ENCODE peak calls at places on chromosomes 3 and 15, in four cellular contexts. I is heart left ventricle, Z is left ventricle myocardium inferior, S is endodermal cell. K is an unnamed sample.

GRCh38 chr3:174440741-174441587 is 418.2 kb upstream of the NAALADL2 start:
- DNase-seq in I (peak), Z (peak), S (peak), K (peak)

GRCh38 chr15:82768414-82769081 is 37.3 kb downstream of the FSD2 start:
- DNase-seq in I (no peak), Z (no peak), S (no peak), K (no peak)

GRCh38 chr3:12178091-12178820 is 19.5 kb upstream of the TIMP4 start:
- DNase-seq in S (no peak), Z (peak), I (peak), K (no peak)

GRCh38 chr3:16171009-16171408 is 3.5 kb upstream of the GALNT15 start:
- DNase-seq in S (no peak), I (no peak), Z (no peak), K (no peak)

GRCh38 chr3:11005686-11006256 is 13.2 kb downstream of the SLC6A1 start:
- DNase-seq in I (no peak), S (no peak), Z (no peak), K (no peak)

GRCh38 chr3:10004960-10005564 is 18.4 kb upstream of the EMC3 start:
- DNase-seq in S (no peak), Z (no peak), I (no peak), K (no peak)

GRCh38 chr3:8486945-8487344 is 14.7 kb upstream of the LMCD1 start:
- DNase-seq in S (no peak), I (no peak), Z (no peak), K (no peak)

GRCh38 chr3:105367406-105368213 is 901 bp downstream of the ALCAM start:
- DNase-seq in I (peak), Z (peak), S (peak), K (peak)

GRCh38 chr3:71047616-71048531 is 535.7 kb downstream of the FOXP1 start:
- DNase-seq in I (no peak), S (no peak), Z (no peak), K (no peak)

GRCh38 chr3:24373198-24373959 is 121.3 kb downstream of the THRB start:
- DNase-seq in I (peak), Z (peak), S (no peak), K (no peak)

GRCh38 chr3:143851331-143852017 is 3.2 kb upstream of the SLC9A9 start:
- DNase-seq in Z (no peak), S (no peak), I (no peak), K (no peak)

GRCh38 chr3:88030200-88030599 is 28.6 kb downstream of the CGGBP1 start:
- DNase-seq in Z (no peak), I (no peak), S (no peak), K (no peak)

DNA sequence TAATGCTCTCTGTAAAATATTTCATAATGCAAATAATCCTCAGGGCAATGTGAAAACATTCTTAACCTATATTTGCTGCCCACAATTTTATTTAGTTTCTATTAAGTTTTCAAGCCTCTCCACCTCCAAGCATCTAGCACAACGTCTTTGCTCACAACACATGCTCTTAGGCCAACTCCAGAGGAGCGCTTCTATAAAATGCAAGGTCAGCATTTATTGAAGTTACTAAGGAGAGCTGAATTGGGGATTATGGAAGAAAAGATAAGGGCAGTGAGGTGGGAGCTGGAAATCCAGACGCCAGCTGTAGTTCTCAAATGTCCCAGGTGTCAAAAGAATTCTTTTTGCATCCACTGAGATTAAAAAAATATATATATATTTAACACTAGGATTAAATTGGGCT is 996 bp downstream of the RABL3 start:
- DNase-seq in Z (no peak), I (no peak), S (no peak), K (no peak)
- H3K4me3 ChIP-seq in Z (peak), I (peak), S (peak), K (peak)

DNA sequence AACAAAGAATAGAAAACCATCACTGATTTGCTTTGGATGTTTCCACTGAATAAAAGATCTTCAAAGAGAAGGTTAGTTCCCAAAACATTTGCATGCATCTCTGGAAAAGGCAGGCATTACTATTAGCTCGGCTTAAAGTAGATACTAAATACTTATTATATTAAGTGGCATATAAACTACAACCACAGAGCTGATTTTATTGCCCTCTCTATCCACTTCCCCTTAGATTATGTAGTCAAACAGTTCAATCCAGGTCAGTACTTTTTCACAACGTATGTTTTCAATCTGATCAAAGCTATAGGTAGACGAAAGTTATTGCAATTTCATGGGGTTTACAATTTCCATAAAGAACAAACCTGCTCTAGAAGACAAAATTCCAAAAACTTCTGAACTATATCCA is 1.3 kb downstream of the B4GALT4 start:
- DNase-seq in I (no peak), S (no peak), Z (no peak), K (no peak)
- H3K4me3 ChIP-seq in I (peak), S (peak), Z (peak), K (peak)

GRCh38 chr15:89776274-89777072 is at the start of gene MESP2:
- DNase-seq in S (peak), Z (peak), I (peak), K (peak)

GRCh38 chr15:89775815-89776214 is 317 bp upstream of the MESP2 start:
- DNase-seq in S (peak), Z (no peak), I (no peak), K (no peak)

GRCh38 chr15:89778861-89779260 is 2.7 kb downstream of the MESP2 start:
- DNase-seq in S (no peak), I (no peak), Z (no peak), K (no peak)

GRCh38 chr15:89777821-89778380 is 1.8 kb downstream of the MESP2 start:
- DNase-seq in S (no peak), I (no peak), Z (no peak), K (no peak)

DNA sequence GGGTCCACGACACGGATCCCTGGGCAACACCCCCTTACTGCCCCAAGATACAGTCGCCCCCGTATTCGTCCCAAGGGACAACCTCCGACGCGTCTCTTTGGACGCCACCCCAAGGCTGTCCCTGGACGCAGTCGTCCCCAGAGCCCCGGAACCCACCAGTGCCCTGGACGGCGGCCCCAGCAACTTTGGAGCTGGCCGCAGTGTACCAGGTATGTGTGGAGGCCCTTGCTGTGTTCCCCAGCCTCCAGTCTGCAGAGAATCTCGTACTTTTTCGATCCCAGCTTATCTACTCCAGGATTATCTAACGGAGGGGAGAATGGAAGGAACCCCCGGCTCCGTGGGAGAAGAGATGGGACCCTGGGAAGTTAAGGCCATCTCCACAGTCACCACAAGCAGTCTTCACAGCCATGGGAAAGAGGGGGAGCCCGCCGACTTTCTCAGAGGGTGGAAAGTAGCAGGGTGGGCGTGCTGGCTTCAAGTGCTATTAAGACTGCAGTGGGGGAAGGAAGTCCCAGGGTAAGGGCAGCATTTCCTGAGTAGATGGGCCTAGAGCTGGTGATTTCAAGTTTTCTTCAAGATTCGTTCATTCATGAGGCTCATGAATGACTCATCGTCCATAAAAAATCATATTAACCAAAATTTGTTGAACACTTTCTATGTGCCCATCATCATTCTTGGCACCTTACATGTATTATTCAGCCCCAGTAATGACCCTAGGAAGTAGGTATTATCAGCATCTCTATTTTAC is 1.1 kb downstream of the MESP2 start:
- DNase-seq in Z (no peak), S (no peak), I (no peak), K (no peak)
- H3K4me3 ChIP-seq in Z (peak), S (no peak), I (peak), K (no peak)

GRCh38 chr3:52682016-52682415 is 3.7 kb downstream of the PBRM1 start:
- DNase-seq in I (peak), Z (no peak), S (no peak), K (peak)

GRCh38 chr3:52685285-52685704 is 418 bp downstream of the PBRM1 start:
- DNase-seq in Z (peak), I (peak), S (peak), K (peak)

GRCh38 chr3:52683611-52684010 is 2.1 kb downstream of the PBRM1 start:
- DNase-seq in Z (no peak), S (no peak), I (no peak), K (no peak)

GRCh38 chr3:52685705-52686691 is at the start of the genes GNL3 and PBRM1:
- DNase-seq in Z (peak), S (peak), I (peak), K (peak)

GRCh38 chr3:52684184-52684583 is 1.5 kb downstream of the PBRM1 start:
- DNase-seq in Z (no peak), I (no peak), S (no peak), K (no peak)
- H3K4me3 ChIP-seq in Z (peak), I (peak), S (peak), K (no peak)

GRCh38 chr3:34053631-34054030 is 255.2 kb downstream of the PDCD6IP start:
- DNase-seq in Z (no peak), I (no peak), S (no peak), K (no peak)

GRCh38 chr3:34056951-34057390 is 258.5 kb downstream of the PDCD6IP start:
- DNase-seq in I (no peak), S (no peak), Z (no peak), K (no peak)

DNA sequence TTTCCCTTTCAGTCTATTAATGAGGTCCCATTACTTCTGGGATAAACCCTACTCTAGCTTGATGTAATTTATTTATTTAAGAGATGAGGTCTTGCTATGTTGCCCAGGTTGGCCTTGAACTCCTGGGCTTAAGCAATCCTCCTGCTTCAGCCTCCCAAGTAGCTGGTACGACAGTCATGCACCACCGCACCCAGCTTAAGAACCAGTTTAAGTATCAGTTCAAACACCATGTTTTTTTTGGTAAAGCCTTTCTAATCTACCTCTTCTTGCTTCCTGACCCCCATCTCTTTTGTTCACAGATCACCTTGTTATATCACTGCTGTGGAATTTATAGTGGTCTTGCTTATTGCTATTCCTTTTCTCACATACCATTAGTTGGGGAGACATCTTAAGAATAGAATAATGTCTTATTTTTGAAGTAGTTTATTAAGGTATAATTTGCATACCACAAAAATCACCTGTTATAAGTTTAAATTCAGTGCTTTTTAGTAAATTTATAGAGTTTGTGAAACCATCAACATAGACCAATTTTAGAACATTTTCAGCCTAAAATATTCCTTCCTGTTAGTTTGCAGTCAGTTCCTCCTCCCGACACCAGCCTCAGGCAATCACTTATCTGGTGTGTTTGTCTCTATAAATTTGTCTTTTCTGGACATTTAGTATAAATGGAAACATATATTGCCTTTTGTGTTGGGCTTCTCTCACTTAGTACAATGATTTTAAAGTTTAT is 257.9 kb downstream of the PDCD6IP start:
- DNase-seq in S (no peak), Z (no peak), I (no peak), K (no peak)
- H3K4me3 ChIP-seq in S (no peak), Z (no peak), I (no peak), K (no peak)

DNA sequence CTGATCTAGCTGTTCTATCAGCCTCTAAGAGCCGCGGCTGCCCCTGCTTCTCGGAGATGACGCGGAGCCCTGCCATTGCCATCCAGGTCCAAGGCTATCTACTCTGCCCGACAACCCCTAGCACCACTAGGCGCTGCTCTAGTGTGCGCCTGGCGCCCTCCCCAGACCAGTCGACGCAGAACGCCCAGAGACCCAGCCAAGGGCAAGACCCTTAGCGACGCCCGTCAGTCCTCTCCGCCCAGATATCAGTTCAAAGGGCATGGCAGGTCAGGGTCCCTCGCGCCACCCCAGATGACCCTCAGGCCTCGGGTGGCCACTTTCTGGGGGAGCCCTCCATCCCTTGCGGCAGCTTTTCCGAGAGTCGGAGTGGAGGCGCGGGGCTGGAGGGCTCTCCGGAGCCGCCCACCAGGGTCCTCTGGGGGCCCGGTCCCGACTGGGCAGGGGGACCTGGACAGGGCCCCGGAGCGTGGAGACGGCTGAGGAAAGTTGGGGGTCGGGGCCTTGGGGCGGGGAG is 371 bp upstream of the CLSTN2 start:
- DNase-seq in S (peak), Z (peak), I (peak), K (peak)
- H3K4me3 ChIP-seq in S (peak), Z (peak), I (peak), K (peak)

K was measured in ovary.